ENCODE peak calls at places on chromosomes 1 and 21, in six cellular contexts. One of them, this sample, is unnamed.
A peak's percentile ranks its signal among the peaks of the same experiment; 100 is the strongest.

GRCh38 chr1:204731997-204732396 is 46.5 kb upstream of the LRRN2 start:
- DNase-seq in lower lobe of right lung: no peak
- DNase-seq in cardiac muscle cell: no peak
- DNase-seq in heart right ventricle: no peak
- DNase-seq in pancreas: no peak
- DNase-seq in upper lobe of right lung: no peak
- DNase-seq in this sample: peak; percentile 1

GRCh38 chr21:35674895-35675470 is 385.3 kb downstream of the SETD4 start:
- DNase-seq in heart right ventricle: no peak
- DNase-seq in upper lobe of right lung: no peak
- DNase-seq in pancreas: peak; percentile 28
- DNase-seq in lower lobe of right lung: no peak
- DNase-seq in cardiac muscle cell: no peak
- DNase-seq in this sample: no peak

GRCh38 chr21:28334407-28334806 is 658.3 kb downstream of the LTN1 start:
- DNase-seq in heart right ventricle: no peak
- DNase-seq in lower lobe of right lung: no peak
- DNase-seq in upper lobe of right lung: no peak
- DNase-seq in pancreas: no peak
- DNase-seq in cardiac muscle cell: no peak
- DNase-seq in this sample: no peak

GRCh38 chr1:193799948-193800690 is 613.7 kb upstream of the B3GALT2 start:
- DNase-seq in lower lobe of right lung: no peak
- DNase-seq in heart right ventricle: no peak
- DNase-seq in upper lobe of right lung: no peak
- DNase-seq in pancreas: no peak
- DNase-seq in cardiac muscle cell: no peak
- DNase-seq in this sample: no peak

GRCh38 chr1:29513357-29513756 is 277.0 kb downstream of the PTPRU start:
- DNase-seq in heart right ventricle: peak; percentile 23
- DNase-seq in lower lobe of right lung: no peak
- DNase-seq in upper lobe of right lung: no peak
- DNase-seq in pancreas: peak; percentile 21
- DNase-seq in cardiac muscle cell: peak; percentile 40
- DNase-seq in this sample: peak; percentile 43

GRCh38 chr1:35546614-35547013 is 10.6 kb downstream of the KIAA0319L start:
- DNase-seq in upper lobe of right lung: no peak
- DNase-seq in lower lobe of right lung: no peak
- DNase-seq in pancreas: no peak
- DNase-seq in heart right ventricle: no peak
- DNase-seq in cardiac muscle cell: no peak
- DNase-seq in this sample: no peak

GRCh38 chr1:35851175-35851869 is 31.7 kb upstream of the AGO1 start:
- DNase-seq in cardiac muscle cell: no peak
- DNase-seq in heart right ventricle: no peak
- DNase-seq in pancreas: no peak
- DNase-seq in lower lobe of right lung: no peak
- DNase-seq in upper lobe of right lung: no peak
- DNase-seq in this sample: no peak

GRCh38 chr1:22808186-22808845 is 97.7 kb downstream of the EPHB2 start:
- DNase-seq in cardiac muscle cell: no peak
- DNase-seq in lower lobe of right lung: no peak
- DNase-seq in heart right ventricle: no peak
- DNase-seq in upper lobe of right lung: no peak
- DNase-seq in pancreas: no peak
- DNase-seq in this sample: no peak

GRCh38 chr1:228347181-228347580 is 59.5 kb downstream of the TRIM11 start:
- DNase-seq in upper lobe of right lung: no peak
- DNase-seq in cardiac muscle cell: no peak
- DNase-seq in pancreas: no peak
- DNase-seq in heart right ventricle: no peak
- DNase-seq in lower lobe of right lung: peak; percentile 14
- DNase-seq in this sample: no peak

GRCh38 chr1:207669469-207670111 is 24.7 kb downstream of the CR1L start:
- DNase-seq in heart right ventricle: no peak
- DNase-seq in upper lobe of right lung: no peak
- DNase-seq in lower lobe of right lung: no peak
- DNase-seq in pancreas: no peak
- DNase-seq in cardiac muscle cell: no peak
- DNase-seq in this sample: no peak

GRCh38 chr1:39564340-39564739 is 12.2 kb downstream of the PABPC4 start:
- DNase-seq in upper lobe of right lung: no peak
- DNase-seq in lower lobe of right lung: no peak
- DNase-seq in pancreas: no peak
- DNase-seq in cardiac muscle cell: no peak
- DNase-seq in heart right ventricle: peak; percentile 23
- DNase-seq in this sample: no peak

GRCh38 chr1:63545780-63546179 is 22.5 kb downstream of the EFCAB7 start:
- DNase-seq in lower lobe of right lung: no peak
- DNase-seq in heart right ventricle: no peak
- DNase-seq in pancreas: no peak
- DNase-seq in upper lobe of right lung: no peak
- DNase-seq in cardiac muscle cell: no peak
- DNase-seq in this sample: no peak

GRCh38 chr1:43441894-43442632 is 11.7 kb downstream of the HYI start:
- DNase-seq in heart right ventricle: no peak
- DNase-seq in cardiac muscle cell: no peak
- DNase-seq in pancreas: no peak
- DNase-seq in lower lobe of right lung: no peak
- DNase-seq in upper lobe of right lung: no peak
- DNase-seq in this sample: no peak

GRCh38 chr1:214553142-214553710 is 1.8 kb upstream of the PTPN14 start:
- DNase-seq in cardiac muscle cell: no peak
- DNase-seq in upper lobe of right lung: no peak
- DNase-seq in heart right ventricle: no peak
- DNase-seq in pancreas: no peak
- DNase-seq in lower lobe of right lung: no peak
- DNase-seq in this sample: no peak

GRCh38 chr1:214551052-214551435 is 358 bp downstream of the PTPN14 start:
- DNase-seq in heart right ventricle: peak; percentile 62
- DNase-seq in lower lobe of right lung: peak; percentile 59
- DNase-seq in pancreas: peak; percentile 47
- DNase-seq in cardiac muscle cell: peak; percentile 55
- DNase-seq in upper lobe of right lung: peak; percentile 75
- DNase-seq in this sample: no peak

GRCh38 chr1:214550339-214551051 is 907 bp downstream of the PTPN14 start:
- DNase-seq in lower lobe of right lung: no peak
- DNase-seq in upper lobe of right lung: no peak
- DNase-seq in heart right ventricle: peak; percentile 14
- DNase-seq in pancreas: no peak
- DNase-seq in cardiac muscle cell: no peak
- DNase-seq in this sample: no peak

GRCh38 chr1:214552174-214552608 is 789 bp upstream of the PTPN14 start:
- DNase-seq in cardiac muscle cell: peak; percentile 56
- DNase-seq in upper lobe of right lung: peak; percentile 82
- DNase-seq in lower lobe of right lung: peak; percentile 78
- DNase-seq in heart right ventricle: peak; percentile 69
- DNase-seq in pancreas: peak; percentile 64
- DNase-seq in this sample: peak; percentile 75

DNA sequence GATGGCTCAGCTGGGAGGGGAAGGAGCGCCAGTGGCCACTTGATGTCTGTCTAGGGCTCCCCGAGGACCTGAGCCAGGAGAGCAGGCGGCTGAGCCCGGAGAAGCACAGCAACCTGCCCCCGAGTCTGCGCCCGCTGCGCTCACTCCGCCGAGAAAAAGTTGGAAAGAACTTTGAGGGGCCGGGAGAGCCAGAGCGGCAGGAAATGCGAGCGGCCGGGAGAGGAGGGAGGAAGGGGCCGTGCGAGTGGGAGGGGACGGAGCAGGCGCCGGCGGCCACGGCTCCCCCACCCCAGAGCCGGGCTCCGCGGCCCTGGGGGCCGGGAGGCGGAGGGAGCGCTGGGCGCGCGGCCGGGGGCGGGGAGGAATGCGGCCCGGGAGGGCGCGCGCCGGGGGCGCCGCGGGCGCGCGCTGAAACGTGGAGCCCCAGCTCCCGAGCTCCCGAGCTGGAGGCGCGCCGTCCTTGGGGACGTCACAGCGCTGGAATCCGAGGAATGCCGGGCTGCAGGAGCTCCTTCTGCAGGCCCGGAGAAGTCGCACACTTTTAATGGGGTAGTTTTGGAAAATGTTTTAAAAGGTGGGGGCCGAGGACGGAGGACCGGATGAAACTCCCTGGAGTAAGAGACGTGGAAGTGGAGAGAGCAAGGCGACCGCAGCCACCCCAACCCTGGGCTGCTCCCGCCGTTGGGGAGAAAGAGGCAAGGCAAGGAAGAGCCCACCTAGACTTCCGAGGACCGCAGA is at the start of gene PTPN14:
- DNase-seq in heart right ventricle: peak; percentile 89
- DNase-seq in pancreas: peak; percentile 87
- DNase-seq in upper lobe of right lung: peak; percentile 93
- DNase-seq in lower lobe of right lung: peak; percentile 90
- DNase-seq in cardiac muscle cell: peak; percentile 97
- DNase-seq in this sample: peak; percentile 89
- H3K4me1 ChIP-seq in heart right ventricle: peaks cover 52% of the 10 kb centered on the region
- H3K4me1 ChIP-seq in pancreas: peaks cover 15% of the 10 kb centered on the region
- H3K4me1 ChIP-seq in upper lobe of right lung: peaks cover 11% of the 10 kb centered on the region
- H3K4me1 ChIP-seq in lower lobe of right lung: peaks cover 40% of the 10 kb centered on the region
- H3K4me1 ChIP-seq in cardiac muscle cell: peaks cover 6% of the 10 kb centered on the region
- H3K4me1 ChIP-seq in this sample: no peaks in the 10 kb centered on the region

DNA sequence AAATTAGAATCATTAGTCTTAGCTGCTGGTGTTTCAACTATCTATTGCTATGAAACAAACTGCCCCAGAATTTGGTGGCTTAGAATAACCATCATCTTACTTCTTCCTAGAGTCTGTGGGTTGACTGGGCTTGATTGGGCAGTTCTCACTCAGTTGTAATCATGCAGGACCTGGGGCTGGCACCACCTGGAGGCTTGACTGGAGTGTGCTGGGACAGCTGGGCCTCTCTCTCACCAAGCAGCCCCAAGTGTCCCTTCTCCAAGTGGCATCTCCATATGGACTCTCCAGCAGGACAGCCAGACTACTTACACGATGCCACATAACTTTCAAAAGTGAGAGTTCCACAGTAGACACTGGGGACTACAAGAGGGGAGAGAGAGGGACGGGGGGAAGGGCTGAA is 140.3 kb upstream of the ATP1B1 start:
- DNase-seq in heart right ventricle: no peak
- DNase-seq in lower lobe of right lung: no peak
- DNase-seq in cardiac muscle cell: no peak
- DNase-seq in upper lobe of right lung: no peak
- DNase-seq in pancreas: no peak
- DNase-seq in this sample: no peak
- TF ChIP-seq CTCF in heart right ventricle: no peak
- TF ChIP-seq CTCF in lower lobe of right lung: no peak
- TF ChIP-seq CTCF in cardiac muscle cell: no peak
- TF ChIP-seq CTCF in upper lobe of right lung: no peak
- TF ChIP-seq CTCF in pancreas: no peak
- TF ChIP-seq CTCF in this sample: no peak

GRCh38 chr21:34526618-34527290 is 14.7 kb upstream of the KCNE1 start:
- DNase-seq in pancreas: peak; percentile 77
- DNase-seq in lower lobe of right lung: peak; percentile 62
- DNase-seq in heart right ventricle: peak; percentile 92
- DNase-seq in upper lobe of right lung: no peak
- DNase-seq in cardiac muscle cell: peak; percentile 91
- DNase-seq in this sample: peak; percentile 93

GRCh38 chr21:34523019-34523418 is 11.0 kb upstream of the KCNE1 start:
- DNase-seq in upper lobe of right lung: no peak
- DNase-seq in lower lobe of right lung: no peak
- DNase-seq in pancreas: no peak
- DNase-seq in cardiac muscle cell: no peak
- DNase-seq in heart right ventricle: no peak
- DNase-seq in this sample: no peak

GRCh38 chr21:34524671-34525601 is 12.9 kb upstream of the KCNE1 start:
- DNase-seq in upper lobe of right lung: no peak
- DNase-seq in heart right ventricle: no peak
- DNase-seq in lower lobe of right lung: no peak
- DNase-seq in pancreas: no peak
- DNase-seq in cardiac muscle cell: no peak
- DNase-seq in this sample: peak; percentile 61

GRCh38 chr21:34528131-34528561 is 16.1 kb upstream of the KCNE1 start:
- DNase-seq in upper lobe of right lung: no peak
- DNase-seq in cardiac muscle cell: no peak
- DNase-seq in lower lobe of right lung: no peak
- DNase-seq in heart right ventricle: no peak
- DNase-seq in pancreas: no peak
- DNase-seq in this sample: no peak

DNA sequence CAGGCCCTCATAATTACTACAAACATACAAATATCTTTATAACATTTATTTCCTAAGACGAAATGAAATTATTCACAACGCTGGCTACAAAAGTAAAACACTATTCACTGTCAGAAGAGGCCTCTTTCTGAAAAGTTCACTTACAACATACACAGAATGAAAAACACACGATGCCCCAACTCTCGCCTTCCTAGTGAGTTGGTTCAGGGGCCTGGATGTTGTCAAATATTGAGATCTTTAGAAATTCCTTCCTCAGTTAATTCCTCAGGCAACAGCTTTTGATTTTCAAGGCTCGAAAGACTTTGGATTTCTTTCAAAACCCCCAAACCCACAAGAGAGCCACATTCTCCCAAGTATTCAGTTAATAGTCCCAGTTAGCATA is 14.2 kb upstream of the KCNE1 start:
- DNase-seq in cardiac muscle cell: no peak
- DNase-seq in pancreas: no peak
- DNase-seq in heart right ventricle: no peak
- DNase-seq in lower lobe of right lung: no peak
- DNase-seq in upper lobe of right lung: no peak
- DNase-seq in this sample: no peak
- H3K4me3 ChIP-seq in cardiac muscle cell: no peak overlapping the region
- H3K4me3 ChIP-seq in pancreas: no peak overlapping the region
- H3K4me3 ChIP-seq in heart right ventricle: peak overlapping the region; percentile 4
- H3K4me3 ChIP-seq in lower lobe of right lung: peak overlapping the region; percentile 48
- H3K4me3 ChIP-seq in upper lobe of right lung: peak overlapping the region; percentile 56
- H3K4me3 ChIP-seq in this sample: peak overlapping the region; percentile 45

GRCh38 chr1:200015811-200016210 is 11.7 kb upstream of the NR5A2 start:
- DNase-seq in pancreas: no peak
- DNase-seq in heart right ventricle: no peak
- DNase-seq in cardiac muscle cell: no peak
- DNase-seq in lower lobe of right lung: no peak
- DNase-seq in upper lobe of right lung: no peak
- DNase-seq in this sample: no peak

GRCh38 chr1:200022239-200022804 is 5.2 kb upstream of the NR5A2 start:
- DNase-seq in heart right ventricle: no peak
- DNase-seq in upper lobe of right lung: no peak
- DNase-seq in cardiac muscle cell: no peak
- DNase-seq in lower lobe of right lung: no peak
- DNase-seq in pancreas: peak; percentile 69
- DNase-seq in this sample: no peak

GRCh38 chr1:200027264-200027823 is at the start of gene NR5A2:
- DNase-seq in upper lobe of right lung: no peak
- DNase-seq in lower lobe of right lung: no peak
- DNase-seq in cardiac muscle cell: no peak
- DNase-seq in pancreas: no peak
- DNase-seq in heart right ventricle: no peak
- DNase-seq in this sample: no peak

GRCh38 chr1:200021537-200022238 is 5.8 kb upstream of the NR5A2 start:
- DNase-seq in pancreas: no peak
- DNase-seq in upper lobe of right lung: no peak
- DNase-seq in heart right ventricle: no peak
- DNase-seq in cardiac muscle cell: no peak
- DNase-seq in lower lobe of right lung: no peak
- DNase-seq in this sample: no peak
- H3K4me1 ChIP-seq in pancreas: peaks cover 40% of the 10 kb centered on the region
- H3K4me1 ChIP-seq in upper lobe of right lung: no peaks in the 10 kb centered on the region
- H3K4me1 ChIP-seq in heart right ventricle: no peaks in the 10 kb centered on the region
- H3K4me1 ChIP-seq in cardiac muscle cell: no peaks in the 10 kb centered on the region
- H3K4me1 ChIP-seq in lower lobe of right lung: no peaks in the 10 kb centered on the region
- H3K4me1 ChIP-seq in this sample: no peaks in the 10 kb centered on the region

This sample was measured in right atrium auricular region.